ENCODE peak calls at places on chromosome 14, in five cellular contexts. P is CD8-positive, alpha-beta T cell; N is gastrocnemius medialis; V is HFFc6; K is GM10248. I is an unnamed sample.

GRCh38 chr14:84959796-84960515 is 570.0 kb upstream of the FLRT2 start:
- DNase-seq in P (no peak), N (no peak), V (no peak), K (no peak), I (no peak)

GRCh38 chr14:60656755-60657608 is 7.7 kb upstream of the SIX1 start:
- DNase-seq in P (no peak), N (peak; percentile 67), V (peak; percentile 44), K (peak; percentile 83), I (peak; percentile 90)

GRCh38 chr14:29805415-29806123 is 122.1 kb downstream of the PRKD1 start:
- DNase-seq in P (no peak), N (peak; percentile 24), V (peak; percentile 72), K (no peak), I (no peak)

GRCh38 chr14:82854131-82854530 is 1320.5 kb upstream of the SEL1L start:
- DNase-seq in P (no peak), N (no peak), V (no peak), K (no peak), I (no peak)

GRCh38 chr14:67510836-67511235 is 22.3 kb upstream of the PLEKHH1 start:
- DNase-seq in P (no peak), N (no peak), V (no peak), K (no peak), I (no peak)

GRCh38 chr14:68284333-68284732 is 464.8 kb downstream of the RAD51B start:
- DNase-seq in P (no peak), N (no peak), V (no peak), K (no peak), I (no peak)

GRCh38 chr14:102759416-102759815 is 17.8 kb upstream of the TRAF3 start:
- DNase-seq in P (no peak), N (no peak), V (no peak), K (no peak), I (no peak)

GRCh38 chr14:90968025-90968424 is 92.4 kb downstream of the RPS6KA5 start:
- DNase-seq in P (no peak), N (no peak), V (no peak), K (no peak), I (no peak)

GRCh38 chr14:35459779-35460178 is 55.2 kb upstream of the NFKBIA start:
- DNase-seq in P (no peak), N (no peak), V (no peak), K (no peak), I (no peak)

GRCh38 chr14:28058012-28058296 is 708.6 kb upstream of the FOXG1 start:
- DNase-seq in P (no peak), N (no peak), V (no peak), K (no peak), I (no peak)

GRCh38 chr14:31261859-31262739 is 54.5 kb upstream of the HECTD1 start:
- DNase-seq in P (no peak), N (no peak), V (peak; percentile 77), K (no peak), I (no peak)

GRCh38 chr14:54935958-54936357 is 33.3 kb upstream of the GCH1 start:
- DNase-seq in P (no peak), N (no peak), V (no peak), K (no peak), I (no peak)

GRCh38 chr14:103908580-103908979 is 19.7 kb upstream of the TDRD9 start:
- DNase-seq in P (peak; percentile 21), N (no peak), V (no peak), K (no peak), I (peak; percentile 54)

GRCh38 chr14:100421756-100422470 is 98.8 kb downstream of the SLC25A47 start:
- DNase-seq in P (no peak), N (no peak), V (no peak), K (no peak), I (peak; percentile 47)

GRCh38 chr14:101599234-101599885 is 38.1 kb downstream of the DIO3 start:
- DNase-seq in P (no peak), N (no peak), V (no peak), K (no peak), I (no peak)

GRCh38 chr14:62126885-62127478 is 364.8 kb downstream of the SNAPC1 start:
- DNase-seq in P (no peak), N (no peak), V (peak; percentile 59), K (peak; percentile 28), I (no peak)

GRCh38 chr14:74882103-74882920 is 596 bp downstream of the DLST start:
- DNase-seq in P (peak; percentile 19), N (no peak), V (peak; percentile 40), K (no peak), I (no peak)

GRCh38 chr14:75667099-75667498 is 6.1 kb downstream of the TTLL5 start:
- DNase-seq in P (no peak), N (no peak), V (no peak), K (no peak), I (no peak)

GRCh38 chr14:32470161-32470705 is 141.1 kb downstream of the AKAP6 start:
- DNase-seq in P (no peak), N (no peak), V (no peak), K (no peak), I (no peak)

GRCh38 chr14:91284146-91284790 is 39.8 kb upstream of the GPR68 start:
- DNase-seq in P (no peak), N (no peak), V (peak; percentile 69), K (no peak), I (no peak)

GRCh38 chr14:48735607-48736006 is 850.6 kb downstream of the RPS29 start:
- DNase-seq in P (no peak), N (no peak), V (no peak), K (no peak), I (no peak)

GRCh38 chr14:22596354-22596879 is 1.7 kb upstream of the ABHD4 start:
- DNase-seq in P (no peak), N (no peak), V (no peak), K (no peak), I (no peak)

GRCh38 chr14:104604461-104605449 is at the start of gene TMEM179:
- DNase-seq in P (no peak), N (no peak), V (no peak), K (peak; percentile 41), I (peak; percentile 34)

GRCh38 chr14:98173291-98173690 is 1098.7 kb downstream of the BCL11B start:
- DNase-seq in P (peak; percentile 56), N (no peak), V (no peak), K (no peak), I (peak; percentile 80)

GRCh38 chr14:78519863-78520262 is 349.7 kb downstream of the NRXN3 start:
- DNase-seq in P (no peak), N (no peak), V (no peak), K (peak; percentile 26), I (no peak)

GRCh38 chr14:95098984-95099599 is 58.2 kb downstream of the DICER1 start:
- DNase-seq in P (peak; percentile 22), N (peak; percentile 29), V (peak; percentile 7), K (no peak), I (no peak)
- TF ChIP-seq CTCF in P (peak; percentile 55), N (peak; percentile 59), V (peak; percentile 69), K (peak; percentile 62), I (no peak)

GRCh38 chr14:69376439-69376838 is 21.7 kb downstream of the ERH start:
- DNase-seq in P (no peak), N (no peak), V (peak; percentile 11), K (no peak), I (no peak)
- TF ChIP-seq CTCF in P (no peak), N (no peak), V (no peak), K (no peak), I (no peak)

DNA sequence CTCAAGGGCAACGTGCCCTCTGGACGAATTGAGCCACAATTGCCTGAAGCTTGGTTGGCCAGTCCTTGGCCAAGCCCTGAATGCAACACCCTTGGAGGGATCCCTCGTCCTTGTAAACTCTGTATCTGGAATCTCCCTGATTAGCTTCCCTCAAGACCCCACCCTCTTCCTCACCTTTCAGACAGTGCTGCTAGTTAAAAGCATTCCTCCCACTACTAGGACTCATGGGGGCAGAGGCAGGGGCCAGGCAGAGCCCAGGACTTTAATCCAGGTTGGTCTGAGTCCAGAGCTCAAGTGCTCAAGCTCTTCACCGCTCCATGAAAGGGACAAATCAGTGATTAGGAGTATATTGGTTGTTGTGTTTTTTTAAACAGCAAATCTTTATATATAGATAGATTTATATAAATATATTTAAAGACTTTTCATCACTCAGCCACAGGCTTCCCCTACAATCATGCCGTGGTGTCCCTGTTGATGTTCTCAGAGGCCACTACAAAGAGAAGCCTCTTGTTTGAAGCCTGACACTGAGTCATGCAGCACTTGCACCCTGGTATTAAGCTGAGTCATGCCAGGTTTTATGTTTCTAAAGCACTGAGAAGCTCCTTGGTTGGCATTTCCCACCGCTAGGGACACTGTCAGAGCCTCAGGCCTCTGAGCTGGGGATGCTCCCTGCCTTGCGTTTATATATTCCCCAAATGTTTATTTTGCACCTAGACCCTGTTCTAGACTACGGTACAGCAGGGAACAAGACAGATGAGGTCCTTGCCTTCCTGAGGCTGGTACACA is 53.8 kb upstream of the GSC start:
- DNase-seq in P (no peak), N (no peak), V (no peak), K (no peak), I (no peak)
- TF ChIP-seq CTCF in P (no peak), N (no peak), V (no peak), K (no peak), I (no peak)

DNA sequence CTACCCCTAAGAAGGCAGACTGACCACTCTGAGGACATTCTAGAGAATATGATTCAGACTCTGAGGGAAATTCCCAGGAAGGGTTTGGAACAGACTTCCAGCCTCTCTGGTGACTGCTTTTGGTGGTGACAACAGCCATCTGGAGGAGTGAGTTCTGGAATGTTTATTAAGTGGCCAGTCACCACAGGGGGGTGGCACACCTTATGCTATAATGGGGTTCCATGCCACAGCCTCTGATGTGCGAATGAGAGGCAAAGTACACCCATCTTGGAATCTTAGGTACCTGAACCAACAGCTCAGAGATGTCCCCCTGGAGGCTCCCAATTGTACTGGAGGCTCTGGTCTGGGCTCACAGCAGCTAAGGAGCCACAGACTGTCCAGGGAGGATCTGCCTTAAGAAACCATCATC is 9.5 kb upstream of the TINF2 start:
- DNase-seq in P (no peak), N (no peak), V (peak; percentile 38), K (no peak), I (no peak)
- TF ChIP-seq CTCF in P (no peak), N (no peak), V (peak; percentile 43), K (no peak), I (no peak)

DNA sequence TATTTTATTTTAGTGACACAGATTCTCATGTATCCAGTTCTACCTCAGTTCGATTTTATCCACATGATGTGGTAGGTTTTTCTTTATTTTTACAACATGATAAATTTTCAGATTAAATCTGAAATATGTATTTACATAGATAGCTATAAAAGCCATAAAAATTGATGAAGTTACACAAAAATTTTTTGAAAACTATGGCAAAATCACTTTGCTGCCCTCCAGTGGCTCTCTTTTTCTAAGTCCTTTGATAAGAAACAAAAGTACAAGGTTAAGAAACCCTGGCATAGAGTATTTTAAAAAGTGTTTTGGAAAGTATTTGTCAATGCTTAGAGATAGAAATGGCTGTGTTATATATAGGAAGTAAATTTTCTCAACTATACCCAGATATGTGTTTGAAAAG is 104.2 kb downstream of the PCNX1 start:
- DNase-seq in P (no peak), N (no peak), V (no peak), K (no peak), I (no peak)
- TF ChIP-seq CTCF in P (peak; percentile 55), N (no peak), V (peak; percentile 68), K (no peak), I (no peak)

DNA sequence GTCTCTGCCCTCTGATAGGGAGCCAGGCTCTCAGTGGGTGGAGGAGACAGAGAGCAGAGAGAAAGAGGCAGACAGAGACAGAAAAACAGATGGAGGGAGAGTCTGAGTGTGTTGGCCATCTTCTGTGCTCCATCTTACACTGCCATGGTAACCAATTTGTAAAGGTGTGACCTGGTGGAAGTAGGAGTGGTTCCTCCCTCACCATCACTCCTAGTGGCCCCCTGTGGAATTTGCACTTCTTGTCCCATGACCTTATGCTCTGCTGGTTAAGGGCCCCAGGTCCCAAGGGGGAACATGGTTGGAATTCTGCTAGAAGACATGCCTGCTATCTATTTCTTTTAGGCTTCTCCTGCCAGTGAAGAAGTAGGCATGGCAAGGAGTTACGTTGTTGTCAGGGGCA is 376.7 kb upstream of the CCDC196 start:
- DNase-seq in P (no peak), N (no peak), V (no peak), K (no peak), I (no peak)
- TF ChIP-seq CTCF in P (no peak), N (no peak), V (no peak), K (no peak), I (no peak)

I was measured in spleen.